ENCODE peak calls at places on chromosomes 11 and 22, in six cellular contexts. N is HCT116, W is HepG2, T is SK-N-SH, V is NT2/D1, O is GM12878. A is an unnamed sample.

GRCh38 chr22:37282385-37282677 is at the start of gene CYTH4:
- DNase-seq in T (no peak), N (no peak), W (no peak), O (no peak), V (no peak), A (no peak)

GRCh38 chr11:73980001-73980960 is 2.4 kb downstream of the UCP2 start:
- DNase-seq in T (no peak), W (peak; percentile 38), V (no peak), N (no peak), O (peak; percentile 91), A (no peak)

GRCh38 chr11:104772806-104773241 is 125.4 kb downstream of the CASP12 start:
- DNase-seq in N (peak; percentile 6), W (no peak), T (peak; percentile 19), V (no peak), O (no peak), A (no peak)

GRCh38 chr11:128716231-128716630 is 22.4 kb downstream of the FLI1 start:
- DNase-seq in O (no peak), V (no peak), W (no peak), N (no peak), T (no peak), A (no peak)

GRCh38 chr11:84775503-84775902 is 851.6 kb downstream of the DLG2 start:
- DNase-seq in O (no peak), T (no peak), V (no peak), N (no peak), W (no peak), A (no peak)

GRCh38 chr22:41919357-41920224 is 4.7 kb upstream of the SHISA8 start:
- DNase-seq in O (peak; percentile 71), W (no peak), T (peak; percentile 74), N (no peak), V (no peak), A (peak; percentile 98)

GRCh38 chr11:68929135-68929534 is 25.4 kb downstream of the IGHMBP2 start:
- DNase-seq in W (no peak), O (no peak), N (no peak), T (no peak), V (no peak), A (no peak)

GRCh38 chr11:80165763-80166162 is 724.9 kb upstream of the TENM4 start:
- DNase-seq in T (no peak), N (no peak), O (no peak), W (no peak), V (no peak), A (no peak)

GRCh38 chr11:2801711-2802388 is 83.7 kb downstream of the CDKN1C start:
- DNase-seq in W (no peak), T (no peak), V (no peak), O (no peak), N (no peak), A (no peak)

GRCh38 chr11:61911701-61912529 is 5.5 kb downstream of the RAB3IL1 start:
- DNase-seq in W (no peak), N (no peak), T (peak; percentile 25), O (no peak), V (no peak), A (no peak)

GRCh38 chr22:37967147-37967546 is 13.6 kb downstream of the POLR2F start:
- DNase-seq in W (no peak), V (no peak), T (no peak), O (no peak), N (no peak), A (no peak)

GRCh38 chr11:69686856-69687255 is 11.7 kb upstream of the LTO1 start:
- DNase-seq in N (no peak), W (no peak), O (no peak), V (no peak), T (no peak), A (no peak)

GRCh38 chr22:19679476-19680099 is 34.7 kb upstream of the SEPTIN5 start:
- DNase-seq in N (no peak), T (peak; percentile 74), W (no peak), V (no peak), O (no peak), A (no peak)

GRCh38 chr11:128180446-128181089 is 406.8 kb downstream of the ETS1 start:
- DNase-seq in N (no peak), T (no peak), W (no peak), V (no peak), O (no peak), A (no peak)

GRCh38 chr22:46756097-46756496 is 6.4 kb upstream of the TBC1D22A start:
- DNase-seq in W (no peak), V (no peak), N (no peak), O (no peak), T (no peak), A (no peak)

GRCh38 chr11:120925944-120926343 is 98.0 kb upstream of the TBCEL start:
- DNase-seq in T (no peak), O (peak; percentile 91), W (no peak), N (no peak), V (no peak), A (no peak)

GRCh38 chr11:1458340-1459218 is 28.0 kb downstream of the MOB2 start:
- DNase-seq in V (no peak), O (no peak), W (no peak), N (no peak), T (peak; percentile 90), A (no peak)

GRCh38 chr11:117985953-117986887 is at the start of gene IL10RA:
- DNase-seq in N (peak; percentile 39), V (peak; percentile 64), W (peak; percentile 8), T (peak; percentile 95), O (no peak), A (peak; percentile 64)

GRCh38 chr11:122920579-122920978 is 38.0 kb downstream of the JHY start:
- DNase-seq in V (peak; percentile 43), T (no peak), O (no peak), N (no peak), W (no peak), A (no peak)

GRCh38 chr11:19577391-19577831 is 135.2 kb upstream of the NAV2 start:
- DNase-seq in W (no peak), V (no peak), T (no peak), O (no peak), N (no peak), A (no peak)

GRCh38 chr11:103967985-103968384 is 68.5 kb upstream of the DDI1 start:
- DNase-seq in T (no peak), N (no peak), V (no peak), W (no peak), O (no peak), A (no peak)

GRCh38 chr11:17020831-17021230 is 6.6 kb upstream of the PLEKHA7 start:
- DNase-seq in T (no peak), O (no peak), W (no peak), N (no peak), V (no peak), A (no peak)

GRCh38 chr22:49697047-49697446 is 130.6 kb downstream of the BRD1 start:
- DNase-seq in O (no peak), T (no peak), V (no peak), N (no peak), W (no peak), A (no peak)

GRCh38 chr11:58641326-58641725 is 18.9 kb downstream of the CNTF start:
- DNase-seq in O (no peak), N (no peak), V (no peak), W (no peak), T (no peak), A (no peak)

GRCh38 chr11:119134389-119134978 is 13.1 kb downstream of the HINFP start:
- DNase-seq in N (no peak), T (peak; percentile 48), W (no peak), O (no peak), V (no peak), A (no peak)

GRCh38 chr11:133366088-133366487 is 166.2 kb downstream of the OPCML start:
- DNase-seq in N (no peak), O (no peak), W (no peak), V (no peak), T (no peak), A (no peak)

GRCh38 chr22:45562537-45563361 is 60.1 kb downstream of the FBLN1 start:
- DNase-seq in W (no peak), N (no peak), T (no peak), V (no peak), O (no peak), A (no peak)

GRCh38 chr22:31243339-31244043 is 31.4 kb downstream of the LIMK2 start:
- DNase-seq in W (no peak), O (no peak), T (no peak), V (no peak), N (peak; percentile 51), A (no peak)

GRCh38 chr11:12046636-12047236 is 38.3 kb upstream of the DKK3 start:
- DNase-seq in N (no peak), W (no peak), O (no peak), V (no peak), T (no peak), A (no peak)
- TF ChIP-seq YY1 in N (no peak), W (no peak), O (no peak), V (no peak), T (no peak), A (no peak)

DNA sequence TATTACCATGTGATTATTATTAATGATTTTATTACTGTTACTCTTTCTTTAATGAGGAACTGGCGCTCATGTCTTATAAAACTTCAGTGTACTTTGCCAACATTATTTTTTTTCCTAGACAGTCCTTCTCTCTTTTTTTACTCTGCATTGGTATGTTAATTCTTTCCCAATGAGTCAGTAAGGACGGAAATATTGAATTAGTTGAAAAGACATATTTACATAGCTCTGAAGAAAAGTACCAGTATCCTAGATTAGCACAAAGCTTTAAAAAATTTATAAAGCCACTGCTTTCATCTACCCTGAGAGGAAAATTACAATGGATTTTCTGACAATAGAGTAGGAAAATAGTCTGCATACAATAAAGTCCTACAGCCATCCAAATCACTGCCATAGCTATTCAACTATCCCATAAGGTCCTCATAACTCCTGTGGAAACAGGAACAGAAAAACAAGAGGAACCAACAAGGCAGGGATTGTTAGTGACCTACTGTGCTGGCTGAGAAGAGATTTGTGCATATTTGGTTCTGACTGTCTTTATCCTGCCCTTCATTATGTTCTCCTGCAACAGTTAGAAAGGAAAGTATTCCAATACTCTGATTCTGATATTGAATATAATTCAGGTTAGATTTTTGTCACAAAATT is 314.4 kb downstream of the AASDHPPT start:
- DNase-seq in W (no peak), V (no peak), N (no peak), T (no peak), O (no peak), A (no peak)
- TF ChIP-seq YY1 in W (no peak), V (no peak), N (no peak), T (no peak), O (no peak), A (no peak)

GRCh38 chr11:96097844-96098421 is 174.0 kb upstream of the MTMR2 start:
- DNase-seq in V (no peak), N (no peak), O (no peak), W (peak; percentile 72), T (no peak), A (no peak)
- TF ChIP-seq YY1 in V (no peak), N (no peak), O (no peak), W (no peak), T (no peak), A (no peak)

DNA sequence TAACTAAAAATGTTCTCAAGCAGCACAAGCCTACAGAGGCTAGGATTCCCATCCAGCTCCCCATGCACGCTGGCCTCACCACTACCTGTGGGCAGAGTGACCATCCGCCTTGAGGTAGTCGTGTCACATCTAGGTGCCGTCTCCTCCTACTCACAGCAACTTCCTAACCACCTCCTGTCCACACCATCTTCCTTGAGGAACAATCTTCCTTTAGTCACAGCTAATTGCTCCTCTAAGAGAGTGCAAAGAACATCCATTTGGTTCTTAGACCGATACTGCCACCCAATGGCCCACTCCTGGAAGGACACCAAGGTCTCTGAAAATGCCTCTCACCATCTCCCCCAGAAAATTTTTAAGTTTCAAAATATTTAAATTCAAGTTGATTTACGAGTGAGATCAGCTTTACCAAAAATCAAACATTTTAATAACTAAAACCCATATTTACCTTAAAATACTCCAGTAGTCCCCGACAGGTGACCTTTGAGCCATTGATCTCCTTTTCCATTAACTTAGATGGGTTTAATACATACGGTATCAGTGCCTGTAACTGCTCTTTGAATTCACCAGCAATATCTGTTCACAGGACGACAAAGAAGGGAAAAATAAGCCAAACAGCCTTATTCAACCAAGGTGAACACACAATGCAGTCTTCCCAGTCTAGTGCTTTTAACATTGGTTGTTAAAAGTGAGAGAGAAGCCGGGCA is 21.7 kb upstream of the PLAAT3 start:
- DNase-seq in O (peak; percentile 20), V (peak; percentile 57), T (peak; percentile 67), W (peak; percentile 47), N (peak; percentile 28), A (peak; percentile 17)
- TF ChIP-seq YY1 in O (peak; percentile 61), V (no peak), T (no peak), W (no peak), N (no peak), A (no peak)

A was measured in H1.